ENCODE peak calls at places on chromosomes 7 and 10, in seven cellular contexts. One of them, this sample, is unnamed.

GRCh38 chr7:114082934-114083647 is 164.3 kb upstream of the PPP1R3A start:
- DNase-seq in HCT116: no peak
- DNase-seq in SK-N-SH: peak
- DNase-seq in HepG2: no peak
- DNase-seq in GM12878: no peak
- DNase-seq in K562: no peak
- DNase-seq in H1: no peak
- DNase-seq in this sample: no peak

GRCh38 chr10:84258034-84258695 is 13.3 kb downstream of the RGR start:
- DNase-seq in HCT116: no peak
- DNase-seq in SK-N-SH: no peak
- DNase-seq in HepG2: no peak
- DNase-seq in GM12878: no peak
- DNase-seq in K562: no peak
- DNase-seq in H1: no peak
- DNase-seq in this sample: no peak

GRCh38 chr7:29019275-29019820 is 61.2 kb upstream of the TRIL start:
- DNase-seq in HCT116: no peak
- DNase-seq in SK-N-SH: no peak
- DNase-seq in HepG2: no peak
- DNase-seq in GM12878: no peak
- DNase-seq in K562: no peak
- DNase-seq in H1: no peak
- DNase-seq in this sample: peak

GRCh38 chr10:96833220-96834001 is 1.3 kb downstream of the LCOR start:
- DNase-seq in HCT116: no peak
- DNase-seq in SK-N-SH: peak
- DNase-seq in HepG2: peak
- DNase-seq in GM12878: no peak
- DNase-seq in K562: no peak
- DNase-seq in H1: no peak
- DNase-seq in this sample: peak

GRCh38 chr10:85874208-85874607 is 492.4 kb downstream of the GRID1 start:
- DNase-seq in HCT116: no peak
- DNase-seq in SK-N-SH: no peak
- DNase-seq in HepG2: no peak
- DNase-seq in GM12878: no peak
- DNase-seq in K562: no peak
- DNase-seq in H1: no peak
- DNase-seq in this sample: no peak

GRCh38 chr7:96089511-96089910 is 232.4 kb downstream of the SLC25A13 start:
- DNase-seq in HCT116: no peak
- DNase-seq in SK-N-SH: no peak
- DNase-seq in HepG2: no peak
- DNase-seq in GM12878: no peak
- DNase-seq in K562: no peak
- DNase-seq in H1: no peak
- DNase-seq in this sample: no peak

GRCh38 chr7:144957998-144958397 is 122.1 kb upstream of the TPK1 start:
- DNase-seq in HCT116: no peak
- DNase-seq in SK-N-SH: no peak
- DNase-seq in HepG2: no peak
- DNase-seq in GM12878: no peak
- DNase-seq in K562: no peak
- DNase-seq in H1: no peak
- DNase-seq in this sample: no peak

GRCh38 chr10:132407243-132407746 is 10.3 kb downstream of the PWWP2B start:
- DNase-seq in HCT116: no peak
- DNase-seq in SK-N-SH: peak
- DNase-seq in HepG2: peak
- DNase-seq in GM12878: no peak
- DNase-seq in K562: no peak
- DNase-seq in H1: no peak
- DNase-seq in this sample: peak

GRCh38 chr7:135510603-135511183 is 791 bp upstream of the CNOT4 start:
- DNase-seq in HCT116: no peak
- DNase-seq in SK-N-SH: peak
- DNase-seq in HepG2: peak
- DNase-seq in GM12878: peak
- DNase-seq in K562: peak
- DNase-seq in H1: no peak
- DNase-seq in this sample: no peak

GRCh38 chr10:102714621-102715455 is at the start of gene SFXN2:
- DNase-seq in HCT116: no peak
- DNase-seq in SK-N-SH: no peak
- DNase-seq in HepG2: no peak
- DNase-seq in GM12878: no peak
- DNase-seq in K562: no peak
- DNase-seq in H1: no peak
- DNase-seq in this sample: no peak

GRCh38 chr7:77537136-77537594 is at the start of gene PTPN12:
- DNase-seq in HCT116: no peak
- DNase-seq in SK-N-SH: no peak
- DNase-seq in HepG2: no peak
- DNase-seq in GM12878: no peak
- DNase-seq in K562: no peak
- DNase-seq in H1: no peak
- DNase-seq in this sample: no peak

GRCh38 chr7:35624299-35625186 is 70.4 kb downstream of the HERPUD2 start:
- DNase-seq in HCT116: peak
- DNase-seq in SK-N-SH: peak
- DNase-seq in HepG2: peak
- DNase-seq in GM12878: no peak
- DNase-seq in K562: peak
- DNase-seq in H1: peak
- DNase-seq in this sample: peak

GRCh38 chr7:69819306-69819705 is 221.0 kb downstream of the AUTS2 start:
- DNase-seq in HCT116: no peak
- DNase-seq in SK-N-SH: no peak
- DNase-seq in HepG2: no peak
- DNase-seq in GM12878: no peak
- DNase-seq in K562: no peak
- DNase-seq in H1: no peak
- DNase-seq in this sample: no peak

GRCh38 chr10:31134303-31134928 is 102.8 kb upstream of the ZNF438 start:
- DNase-seq in HCT116: no peak
- DNase-seq in SK-N-SH: no peak
- DNase-seq in HepG2: peak
- DNase-seq in GM12878: peak
- DNase-seq in K562: no peak
- DNase-seq in H1: no peak
- DNase-seq in this sample: no peak

GRCh38 chr10:124464028-124464751 is 2.6 kb downstream of the LHPP start:
- DNase-seq in HCT116: no peak
- DNase-seq in SK-N-SH: no peak
- DNase-seq in HepG2: no peak
- DNase-seq in GM12878: no peak
- DNase-seq in K562: no peak
- DNase-seq in H1: no peak
- DNase-seq in this sample: no peak

GRCh38 chr10:4202936-4203335 is 417.9 kb upstream of the KLF6 start:
- DNase-seq in HCT116: no peak
- DNase-seq in SK-N-SH: no peak
- DNase-seq in HepG2: no peak
- DNase-seq in GM12878: no peak
- DNase-seq in K562: no peak
- DNase-seq in H1: no peak
- DNase-seq in this sample: no peak

GRCh38 chr10:26737730-26738129 is 40.2 kb downstream of the PDSS1 start:
- DNase-seq in HCT116: no peak
- DNase-seq in SK-N-SH: no peak
- DNase-seq in HepG2: no peak
- DNase-seq in GM12878: peak
- DNase-seq in K562: no peak
- DNase-seq in H1: no peak
- DNase-seq in this sample: no peak

GRCh38 chr10:116127296-116127695 is 145.7 kb downstream of the GFRA1 start:
- DNase-seq in HCT116: no peak
- DNase-seq in SK-N-SH: no peak
- DNase-seq in HepG2: no peak
- DNase-seq in GM12878: no peak
- DNase-seq in K562: no peak
- DNase-seq in H1: no peak
- DNase-seq in this sample: no peak

GRCh38 chr10:133131754-133132710 is 28.0 kb upstream of the KNDC1 start:
- DNase-seq in HCT116: no peak
- DNase-seq in SK-N-SH: peak
- DNase-seq in HepG2: no peak
- DNase-seq in GM12878: no peak
- DNase-seq in K562: no peak
- DNase-seq in H1: no peak
- DNase-seq in this sample: no peak

GRCh38 chr7:42735081-42735480 is 176.8 kb downstream of the C7orf25 start:
- DNase-seq in HCT116: no peak
- DNase-seq in SK-N-SH: no peak
- DNase-seq in HepG2: no peak
- DNase-seq in GM12878: no peak
- DNase-seq in K562: no peak
- DNase-seq in H1: no peak
- DNase-seq in this sample: no peak

GRCh38 chr10:100612601-100613595 is 77.2 kb downstream of the HIF1AN start:
- DNase-seq in HCT116: no peak
- DNase-seq in SK-N-SH: no peak
- DNase-seq in HepG2: no peak
- DNase-seq in GM12878: no peak
- DNase-seq in K562: no peak
- DNase-seq in H1: no peak
- DNase-seq in this sample: no peak

GRCh38 chr10:124266468-124267230 is 152.1 kb downstream of the OAT start:
- DNase-seq in HCT116: no peak
- DNase-seq in SK-N-SH: no peak
- DNase-seq in HepG2: no peak
- DNase-seq in GM12878: no peak
- DNase-seq in K562: no peak
- DNase-seq in H1: no peak
- DNase-seq in this sample: no peak

GRCh38 chr7:155972651-155973349 is 160.5 kb upstream of the SHH start:
- DNase-seq in HCT116: no peak
- DNase-seq in SK-N-SH: no peak
- DNase-seq in HepG2: no peak
- DNase-seq in GM12878: no peak
- DNase-seq in K562: no peak
- DNase-seq in H1: no peak
- DNase-seq in this sample: no peak

GRCh38 chr10:112456533-112456932 is 9.5 kb downstream of the VTI1A start:
- DNase-seq in HCT116: no peak
- DNase-seq in SK-N-SH: no peak
- DNase-seq in HepG2: peak
- DNase-seq in GM12878: no peak
- DNase-seq in K562: no peak
- DNase-seq in H1: no peak
- DNase-seq in this sample: no peak

GRCh38 chr10:99435986-99436633 is 5.7 kb upstream of the GOT1 start:
- DNase-seq in HCT116: peak
- DNase-seq in SK-N-SH: peak
- DNase-seq in HepG2: peak
- DNase-seq in GM12878: no peak
- DNase-seq in K562: peak
- DNase-seq in H1: no peak
- DNase-seq in this sample: no peak

GRCh38 chr10:102775201-102775972 is 31.6 kb downstream of the WBP1L start:
- DNase-seq in HCT116: no peak
- DNase-seq in SK-N-SH: no peak
- DNase-seq in HepG2: peak
- DNase-seq in GM12878: no peak
- DNase-seq in K562: no peak
- DNase-seq in H1: no peak
- DNase-seq in this sample: no peak

GRCh38 chr10:5559642-5560141 is 34.9 kb downstream of the CALML3 start:
- DNase-seq in HCT116: no peak
- DNase-seq in SK-N-SH: no peak
- DNase-seq in HepG2: no peak
- DNase-seq in GM12878: no peak
- DNase-seq in K562: no peak
- DNase-seq in H1: no peak
- DNase-seq in this sample: no peak
- TF ChIP-seq JUND in HCT116: no peak
- TF ChIP-seq JUND in SK-N-SH: peak
- TF ChIP-seq JUND in HepG2: no peak
- TF ChIP-seq JUND in GM12878: no peak
- TF ChIP-seq JUND in K562: no peak
- TF ChIP-seq JUND in H1: no peak
- TF ChIP-seq JUND in this sample: no peak

GRCh38 chr7:2520131-2520807 is 695 bp downstream of the LFNG start:
- DNase-seq in HCT116: no peak
- DNase-seq in SK-N-SH: peak
- DNase-seq in HepG2: no peak
- DNase-seq in GM12878: no peak
- DNase-seq in K562: peak
- DNase-seq in H1: no peak
- DNase-seq in this sample: peak
- TF ChIP-seq JUND in HCT116: no peak
- TF ChIP-seq JUND in SK-N-SH: no peak
- TF ChIP-seq JUND in HepG2: no peak
- TF ChIP-seq JUND in GM12878: no peak
- TF ChIP-seq JUND in K562: no peak
- TF ChIP-seq JUND in H1: no peak
- TF ChIP-seq JUND in this sample: no peak

GRCh38 chr7:3321206-3321605 is 20.2 kb downstream of the SDK1 start:
- DNase-seq in HCT116: no peak
- DNase-seq in SK-N-SH: no peak
- DNase-seq in HepG2: peak
- DNase-seq in GM12878: no peak
- DNase-seq in K562: no peak
- DNase-seq in H1: no peak
- DNase-seq in this sample: no peak
- TF ChIP-seq JUND in HCT116: no peak
- TF ChIP-seq JUND in SK-N-SH: no peak
- TF ChIP-seq JUND in HepG2: no peak
- TF ChIP-seq JUND in GM12878: no peak
- TF ChIP-seq JUND in K562: no peak
- TF ChIP-seq JUND in H1: no peak
- TF ChIP-seq JUND in this sample: no peak

GRCh38 chr7:116258734-116259133 is 48.4 kb downstream of the TES start:
- DNase-seq in HCT116: peak
- DNase-seq in SK-N-SH: peak
- DNase-seq in HepG2: peak
- DNase-seq in GM12878: peak
- DNase-seq in K562: peak
- DNase-seq in H1: no peak
- DNase-seq in this sample: no peak
- TF ChIP-seq JUND in HCT116: no peak
- TF ChIP-seq JUND in SK-N-SH: peak
- TF ChIP-seq JUND in HepG2: no peak
- TF ChIP-seq JUND in GM12878: no peak
- TF ChIP-seq JUND in K562: no peak
- TF ChIP-seq JUND in H1: no peak
- TF ChIP-seq JUND in this sample: no peak

GRCh38 chr10:129193148-129193547 is 273.9 kb upstream of the MGMT start:
- DNase-seq in HCT116: no peak
- DNase-seq in SK-N-SH: no peak
- DNase-seq in HepG2: no peak
- DNase-seq in GM12878: no peak
- DNase-seq in K562: no peak
- DNase-seq in H1: peak
- DNase-seq in this sample: no peak
- TF ChIP-seq JUND in HCT116: no peak
- TF ChIP-seq JUND in SK-N-SH: no peak
- TF ChIP-seq JUND in HepG2: no peak
- TF ChIP-seq JUND in GM12878: no peak
- TF ChIP-seq JUND in K562: no peak
- TF ChIP-seq JUND in H1: peak
- TF ChIP-seq JUND in this sample: no peak

GRCh38 chr10:119652361-119652760 is 1.2 kb downstream of the BAG3 start:
- DNase-seq in HCT116: peak
- DNase-seq in SK-N-SH: no peak
- DNase-seq in HepG2: peak
- DNase-seq in GM12878: no peak
- DNase-seq in K562: no peak
- DNase-seq in H1: no peak
- DNase-seq in this sample: peak
- TF ChIP-seq JUND in HCT116: no peak
- TF ChIP-seq JUND in SK-N-SH: no peak
- TF ChIP-seq JUND in HepG2: no peak
- TF ChIP-seq JUND in GM12878: no peak
- TF ChIP-seq JUND in K562: no peak
- TF ChIP-seq JUND in H1: no peak
- TF ChIP-seq JUND in this sample: no peak